ENCODE peak calls at places on chromosomes 6 and 20, in eight cellular contexts. G is stimulated activated CD4-positive, alpha-beta T cell treated with anti-CD3 and anti-CD28 coated beads, TNF-alpha, amount 100 ng/mL, for 24 hours; C is ecto neural progenitor cell; W is NT2/D1; R is C1 segment of cervical spinal cord; L is lower leg skin; N is neural crest cell; P is CD4-positive, CD25-positive, alpha-beta regulatory T cell. Y is an unnamed sample.

GRCh38 chr20:33148040-33148439 is 19.9 kb upstream of the BPIFA2 start:
- DNase-seq in G (no peak), C (no peak), W (no peak), R (no peak), L (peak), N (no peak), P (no peak), Y (no peak)

GRCh38 chr20:16115891-16116577 is 457.2 kb downstream of the KIF16B start:
- DNase-seq in G (no peak), C (no peak), W (no peak), R (no peak), L (no peak), N (no peak), P (no peak), Y (no peak)

GRCh38 chr6:64256483-64256882 is 620.9 kb downstream of the PHF3 start:
- DNase-seq in G (no peak), C (no peak), W (no peak), R (no peak), L (no peak), N (no peak), P (no peak), Y (no peak)

GRCh38 chr6:4958624-4959023 is 45.2 kb downstream of the RPP40 start:
- DNase-seq in G (no peak), C (no peak), W (no peak), R (no peak), L (no peak), N (no peak), P (no peak), Y (no peak)

GRCh38 chr6:12968839-12969558 is 252.4 kb downstream of the PHACTR1 start:
- DNase-seq in G (no peak), C (no peak), W (no peak), R (no peak), L (no peak), N (no peak), P (no peak), Y (peak)

GRCh38 chr20:16479666-16480065 is 93.6 kb downstream of the KIF16B start:
- DNase-seq in G (no peak), C (no peak), W (no peak), R (no peak), L (no peak), N (no peak), P (no peak), Y (no peak)

GRCh38 chr20:32965581-32966373 is 38.5 kb downstream of the SUN5 start:
- DNase-seq in G (no peak), C (peak), W (no peak), R (no peak), L (peak), N (peak), P (peak), Y (no peak)

GRCh38 chr6:3382399-3383279 is 74.2 kb downstream of the SLC22A23 start:
- DNase-seq in G (no peak), C (no peak), W (no peak), R (no peak), L (no peak), N (no peak), P (no peak), Y (peak)

GRCh38 chr20:63597651-63598478 is 23.8 kb upstream of the HELZ2 start:
- DNase-seq in G (no peak), C (no peak), W (no peak), R (no peak), L (no peak), N (no peak), P (no peak), Y (no peak)

GRCh38 chr6:292506-293184 is 358 bp downstream of the DUSP22 start:
- DNase-seq in G (peak), C (no peak), W (no peak), R (no peak), L (peak), N (no peak), P (peak), Y (peak)

GRCh38 chr6:142728910-142729481 is 216.0 kb downstream of the HIVEP2 start:
- DNase-seq in G (no peak), C (no peak), W (no peak), R (no peak), L (no peak), N (no peak), P (no peak), Y (no peak)

GRCh38 chr6:2976571-2977085 is 5.3 kb upstream of the SERPINB6 start:
- DNase-seq in G (no peak), C (no peak), W (no peak), R (no peak), L (no peak), N (no peak), P (no peak), Y (peak)

GRCh38 chr20:14710941-14711340 is 373.5 kb upstream of the FLRT3 start:
- DNase-seq in G (no peak), C (no peak), W (no peak), R (no peak), L (no peak), N (no peak), P (no peak), Y (no peak)

GRCh38 chr20:18645851-18646250 is 58.0 kb downstream of the DTD1 start:
- DNase-seq in G (no peak), C (no peak), W (no peak), R (no peak), L (no peak), N (no peak), P (no peak), Y (no peak)

GRCh38 chr6:28226460-28226859 is 1.4 kb downstream of the ZSCAN9 start:
- DNase-seq in G (no peak), C (no peak), W (no peak), R (no peak), L (no peak), N (no peak), P (no peak), Y (no peak)

GRCh38 chr20:25013478-25014380 is 21.2 kb upstream of the APMAP start:
- DNase-seq in G (no peak), C (no peak), W (no peak), R (no peak), L (peak), N (no peak), P (no peak), Y (no peak)

GRCh38 chr6:11766056-11766455 is 12.5 kb downstream of the ADTRP start:
- DNase-seq in G (no peak), C (no peak), W (no peak), R (no peak), L (no peak), N (no peak), P (no peak), Y (no peak)

GRCh38 chr20:63497946-63498935 is 642 bp downstream of the EEF1A2 start:
- DNase-seq in G (no peak), C (peak), W (no peak), R (no peak), L (no peak), N (no peak), P (no peak), Y (peak)

GRCh38 chr6:18391018-18391417 is 3.9 kb downstream of the RNF144B start:
- DNase-seq in G (no peak), C (no peak), W (no peak), R (no peak), L (no peak), N (no peak), P (no peak), Y (no peak)

GRCh38 chr20:61814244-61814643 is 251.4 kb downstream of the TAF4 start:
- DNase-seq in G (no peak), C (no peak), W (no peak), R (no peak), L (no peak), N (no peak), P (no peak), Y (no peak)

Y was measured in renal cortical epithelial cell.